ENCODE peak calls at places on chromosome 3, in four cellular contexts. One of them, this sample, is unnamed.

GRCh38 chr3:12963869-12964712 is 109.1 kb downstream of the IQSEC1 start:
- DNase-seq in HCT116: no peak
- DNase-seq in SK-N-SH: no peak
- DNase-seq in HepG2: peak
- DNase-seq in this sample: no peak

GRCh38 chr3:148332509-148332908 is 365.2 kb upstream of the AGTR1 start:
- DNase-seq in HCT116: no peak
- DNase-seq in SK-N-SH: no peak
- DNase-seq in HepG2: no peak
- DNase-seq in this sample: no peak

GRCh38 chr3:62139957-62140356 is 233.4 kb downstream of the FEZF2 start:
- DNase-seq in HCT116: no peak
- DNase-seq in SK-N-SH: no peak
- DNase-seq in HepG2: no peak
- DNase-seq in this sample: no peak

GRCh38 chr3:9898467-9899229 is 4.0 kb upstream of the IL17RE start:
- DNase-seq in HCT116: no peak
- DNase-seq in SK-N-SH: no peak
- DNase-seq in HepG2: peak
- DNase-seq in this sample: peak

GRCh38 chr3:14829811-14830210 is 11.0 kb downstream of the FGD5 start:
- DNase-seq in HCT116: no peak
- DNase-seq in SK-N-SH: peak
- DNase-seq in HepG2: no peak
- DNase-seq in this sample: no peak

GRCh38 chr3:195551381-195551978 is 8.4 kb upstream of the PPP1R2 start:
- DNase-seq in HCT116: no peak
- DNase-seq in SK-N-SH: no peak
- DNase-seq in HepG2: no peak
- DNase-seq in this sample: no peak

GRCh38 chr3:141482250-141482937 is 4.4 kb upstream of the RASA2 start:
- DNase-seq in HCT116: peak
- DNase-seq in SK-N-SH: no peak
- DNase-seq in HepG2: peak
- DNase-seq in this sample: no peak

GRCh38 chr3:141426404-141427034 is 58.2 kb downstream of the ZBTB38 start:
- DNase-seq in HCT116: no peak
- DNase-seq in SK-N-SH: no peak
- DNase-seq in HepG2: no peak
- DNase-seq in this sample: peak

GRCh38 chr3:53700441-53700840 is 145.8 kb downstream of the CHDH start:
- DNase-seq in HCT116: no peak
- DNase-seq in SK-N-SH: no peak
- DNase-seq in HepG2: no peak
- DNase-seq in this sample: no peak

GRCh38 chr3:128187495-128187894 is 34.2 kb downstream of the EEFSEC start:
- DNase-seq in HCT116: no peak
- DNase-seq in SK-N-SH: no peak
- DNase-seq in HepG2: no peak
- DNase-seq in this sample: no peak

GRCh38 chr3:11306815-11307589 is 34.8 kb downstream of the ATG7 start:
- DNase-seq in HCT116: no peak
- DNase-seq in SK-N-SH: no peak
- DNase-seq in HepG2: no peak
- DNase-seq in this sample: no peak

GRCh38 chr3:76429536-76430177 is 610.2 kb upstream of the ROBO2 start:
- DNase-seq in HCT116: no peak
- DNase-seq in SK-N-SH: no peak
- DNase-seq in HepG2: no peak
- DNase-seq in this sample: no peak

GRCh38 chr3:53859178-53859577 is 12.8 kb downstream of the IL17RB start:
- DNase-seq in HCT116: no peak
- DNase-seq in SK-N-SH: no peak
- DNase-seq in HepG2: no peak
- DNase-seq in this sample: no peak

GRCh38 chr3:102225407-102226132 is 209.2 kb upstream of the ZPLD1 start:
- DNase-seq in HCT116: peak
- DNase-seq in SK-N-SH: peak
- DNase-seq in HepG2: peak
- DNase-seq in this sample: no peak

GRCh38 chr3:127975153-127975552 is 60.1 kb downstream of the KBTBD12 start:
- DNase-seq in HCT116: no peak
- DNase-seq in SK-N-SH: no peak
- DNase-seq in HepG2: no peak
- DNase-seq in this sample: no peak

GRCh38 chr3:10011644-10012043 is 14.6 kb upstream of the FANCD2 start:
- DNase-seq in HCT116: no peak
- DNase-seq in SK-N-SH: no peak
- DNase-seq in HepG2: no peak
- DNase-seq in this sample: no peak

GRCh38 chr3:33943277-33943676 is 144.8 kb downstream of the PDCD6IP start:
- DNase-seq in HCT116: no peak
- DNase-seq in SK-N-SH: no peak
- DNase-seq in HepG2: no peak
- DNase-seq in this sample: no peak

GRCh38 chr3:44206301-44206700 is 35.4 kb upstream of the TOPAZ1 start:
- DNase-seq in HCT116: no peak
- DNase-seq in SK-N-SH: no peak
- DNase-seq in HepG2: no peak
- DNase-seq in this sample: no peak

GRCh38 chr3:55704521-55704920 is 217.4 kb upstream of the WNT5A start:
- DNase-seq in HCT116: no peak
- DNase-seq in SK-N-SH: no peak
- DNase-seq in HepG2: no peak
- DNase-seq in this sample: no peak

GRCh38 chr3:50639055-50639494 is 22.1 kb downstream of the MAPKAPK3 start:
- DNase-seq in HCT116: no peak
- DNase-seq in SK-N-SH: no peak
- DNase-seq in HepG2: no peak
- DNase-seq in this sample: no peak

GRCh38 chr3:147377412-147378185 is 28.7 kb downstream of the ZIC4 start:
- DNase-seq in HCT116: no peak
- DNase-seq in SK-N-SH: no peak
- DNase-seq in HepG2: no peak
- DNase-seq in this sample: no peak

GRCh38 chr3:48301814-48302194 is 31.7 kb downstream of the SPINK8 start:
- DNase-seq in HCT116: peak
- DNase-seq in SK-N-SH: peak
- DNase-seq in HepG2: peak
- DNase-seq in this sample: peak

GRCh38 chr3:123447416-123447748 is 1.5 kb downstream of the ADCY5 start:
- DNase-seq in HCT116: no peak
- DNase-seq in SK-N-SH: no peak
- DNase-seq in HepG2: no peak
- DNase-seq in this sample: no peak

GRCh38 chr3:196251918-196252317 is 35.6 kb downstream of the SLC51A start:
- DNase-seq in HCT116: no peak
- DNase-seq in SK-N-SH: no peak
- DNase-seq in HepG2: no peak
- DNase-seq in this sample: no peak

GRCh38 chr3:192133271-192133670 is 594.1 kb downstream of the FGF12 start:
- DNase-seq in HCT116: no peak
- DNase-seq in SK-N-SH: no peak
- DNase-seq in HepG2: no peak
- DNase-seq in this sample: no peak

GRCh38 chr3:106030620-106030945 is 161.8 kb upstream of the CBLB start:
- DNase-seq in HCT116: no peak
- DNase-seq in SK-N-SH: no peak
- DNase-seq in HepG2: no peak
- DNase-seq in this sample: no peak

GRCh38 chr3:100590114-100590839 is 19.1 kb upstream of the ADGRG7 start:
- DNase-seq in HCT116: peak
- DNase-seq in SK-N-SH: peak
- DNase-seq in HepG2: peak
- DNase-seq in this sample: peak

GRCh38 chr3:169998668-169999131 is 32.1 kb downstream of the SEC62 start:
- DNase-seq in HCT116: no peak
- DNase-seq in SK-N-SH: no peak
- DNase-seq in HepG2: peak
- DNase-seq in this sample: no peak

GRCh38 chr3:122184591-122184929 is 1.1 kb downstream of the CASR start:
- DNase-seq in HCT116: no peak
- DNase-seq in SK-N-SH: no peak
- DNase-seq in HepG2: no peak
- DNase-seq in this sample: no peak

GRCh38 chr3:45777753-45778386 is 18.5 kb downstream of the SLC6A20 start:
- DNase-seq in HCT116: no peak
- DNase-seq in SK-N-SH: no peak
- DNase-seq in HepG2: no peak
- DNase-seq in this sample: no peak

GRCh38 chr3:29511701-29512100 is 230.8 kb downstream of the RBMS3 start:
- DNase-seq in HCT116: no peak
- DNase-seq in SK-N-SH: no peak
- DNase-seq in HepG2: no peak
- DNase-seq in this sample: no peak

GRCh38 chr3:30526031-30526430 is 80.4 kb upstream of the TGFBR2 start:
- DNase-seq in HCT116: no peak
- DNase-seq in SK-N-SH: no peak
- DNase-seq in HepG2: no peak
- DNase-seq in this sample: no peak

GRCh38 chr3:44031387-44032380 is 210.0 kb upstream of the TOPAZ1 start:
- DNase-seq in HCT116: no peak
- DNase-seq in SK-N-SH: no peak
- DNase-seq in HepG2: no peak
- DNase-seq in this sample: no peak

GRCh38 chr3:107208100-107208499 is 169.1 kb upstream of the CCDC54 start:
- DNase-seq in HCT116: peak
- DNase-seq in SK-N-SH: no peak
- DNase-seq in HepG2: no peak
- DNase-seq in this sample: no peak

GRCh38 chr3:98890181-98890882 is 11.2 kb downstream of the DCBLD2 start:
- DNase-seq in HCT116: no peak
- DNase-seq in SK-N-SH: no peak
- DNase-seq in HepG2: no peak
- DNase-seq in this sample: no peak

GRCh38 chr3:98890960-98891910 is 10.3 kb downstream of the DCBLD2 start:
- DNase-seq in HCT116: no peak
- DNase-seq in SK-N-SH: no peak
- DNase-seq in HepG2: no peak
- DNase-seq in this sample: no peak

GRCh38 chr3:98892263-98892662 is 9.2 kb downstream of the DCBLD2 start:
- DNase-seq in HCT116: no peak
- DNase-seq in SK-N-SH: no peak
- DNase-seq in HepG2: no peak
- DNase-seq in this sample: no peak

GRCh38 chr3:98894791-98895576 is 6.5 kb downstream of the DCBLD2 start:
- DNase-seq in HCT116: no peak
- DNase-seq in SK-N-SH: no peak
- DNase-seq in HepG2: no peak
- DNase-seq in this sample: no peak

GRCh38 chr3:98893740-98894139 is 7.8 kb downstream of the DCBLD2 start:
- DNase-seq in HCT116: no peak
- DNase-seq in SK-N-SH: peak
- DNase-seq in HepG2: no peak
- DNase-seq in this sample: no peak
- TF ChIP-seq ELF1 in HCT116: no peak
- TF ChIP-seq ELF1 in SK-N-SH: no peak
- TF ChIP-seq ELF1 in HepG2: no peak
- TF ChIP-seq ELF1 in this sample: no peak

DNA sequence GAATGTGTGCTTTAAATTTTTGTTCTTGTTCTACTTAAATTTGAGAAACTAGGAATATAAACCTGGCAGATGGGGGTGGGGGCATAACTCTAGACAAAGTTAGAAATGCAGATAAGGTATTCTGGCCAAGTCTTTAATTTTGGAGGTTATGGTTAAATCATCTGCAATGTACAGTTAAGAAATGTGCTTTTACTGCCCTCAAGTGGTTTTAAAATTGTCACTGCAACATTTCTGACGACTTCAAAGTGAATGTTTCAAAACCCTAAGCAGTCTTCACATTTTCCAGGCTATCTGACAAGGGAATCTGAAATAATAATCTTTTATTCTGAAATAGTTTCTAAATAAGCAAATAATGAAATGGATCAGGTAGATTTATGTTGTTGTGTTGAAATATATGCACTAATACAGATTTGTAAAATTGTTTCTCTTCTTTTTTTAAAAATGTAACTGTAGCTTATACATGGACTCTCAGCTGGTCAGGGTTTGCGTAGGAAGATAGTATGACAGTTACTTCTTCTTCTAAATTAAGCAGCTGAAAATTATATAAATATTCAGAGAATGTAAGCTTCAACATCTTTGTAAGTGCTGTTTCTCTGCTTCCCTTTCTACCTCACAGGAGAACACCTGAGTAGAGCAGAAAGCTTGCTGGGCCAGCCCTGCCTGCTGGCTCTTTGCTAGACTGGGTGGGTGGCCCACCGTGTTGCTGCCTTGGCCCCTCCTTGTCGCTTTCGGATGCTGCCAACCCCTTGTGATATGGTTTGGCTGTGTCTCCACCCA is 45.0 kb downstream of the SUCNR1 start:
- DNase-seq in HCT116: peak
- DNase-seq in SK-N-SH: peak
- DNase-seq in HepG2: peak
- DNase-seq in this sample: peak
- TF ChIP-seq ELF1 in HCT116: no peak
- TF ChIP-seq ELF1 in SK-N-SH: no peak
- TF ChIP-seq ELF1 in HepG2: no peak
- TF ChIP-seq ELF1 in this sample: no peak

DNA sequence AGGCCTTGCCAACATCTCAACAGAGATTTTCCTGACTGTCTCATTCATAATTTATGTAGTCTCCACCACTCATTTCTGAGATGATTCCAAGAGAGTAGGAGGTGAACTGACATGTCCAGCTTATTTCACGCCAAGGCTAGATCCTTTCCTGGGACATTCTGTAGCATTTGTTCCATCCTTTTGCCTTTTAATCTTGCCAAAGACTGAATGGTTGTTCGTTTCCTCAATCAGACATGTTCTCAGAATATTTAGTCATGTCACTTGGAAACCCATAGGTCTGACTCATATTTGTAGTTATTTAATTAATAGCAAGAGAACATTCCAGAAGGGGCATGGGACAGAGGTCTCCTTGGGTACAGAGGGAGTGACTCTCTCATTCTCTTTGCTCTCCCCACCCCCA is 80.9 kb downstream of the DHX36 start:
- DNase-seq in HCT116: no peak
- DNase-seq in SK-N-SH: no peak
- DNase-seq in HepG2: no peak
- DNase-seq in this sample: no peak
- TF ChIP-seq ELF1 in HCT116: no peak
- TF ChIP-seq ELF1 in SK-N-SH: no peak
- TF ChIP-seq ELF1 in HepG2: no peak
- TF ChIP-seq ELF1 in this sample: no peak

GRCh38 chr3:165868088-165868487 is 30.9 kb upstream of the BCHE start:
- DNase-seq in HCT116: no peak
- DNase-seq in SK-N-SH: no peak
- DNase-seq in HepG2: no peak
- DNase-seq in this sample: no peak
- TF ChIP-seq ELF1 in HCT116: no peak
- TF ChIP-seq ELF1 in SK-N-SH: no peak
- TF ChIP-seq ELF1 in HepG2: no peak
- TF ChIP-seq ELF1 in this sample: no peak

This sample was measured in K562.